ENCODE peak calls at places on chromosome 22, in seven cellular contexts. Y is neuronal stem cell; H is activated T-helper 9 cell treated with anti-CD3 and anti-CD28 coated beads, Interleukin-2, amount 50 U/mL, for 16 hours; I is GM23248; K is T-helper 2 cell treated with Interferon-gamma antibody and Interleukin-4, amounts not matched to agents 5 μg/mL and 100 μg/mL, for 36 hours; Z is choroid plexus epithelial cell; B is neural progenitor cell. T is an unnamed sample.

GRCh38 chr22:35369996-35370395 is 10.9 kb upstream of the HMOX1 start:
- DNase-seq in Y (no peak), H (no peak), I (no peak), K (no peak), Z (no peak), B (no peak), T (no peak)

GRCh38 chr22:39718206-39718605 is 147.7 kb downstream of the CACNA1I start:
- DNase-seq in Y (no peak), H (no peak), I (no peak), K (no peak), Z (no peak), B (no peak), T (no peak)

GRCh38 chr22:37925767-37926166 is 19.7 kb downstream of the MICALL1 start:
- DNase-seq in Y (no peak), H (no peak), I (no peak), K (no peak), Z (no peak), B (no peak), T (no peak)

GRCh38 chr22:44096736-44097135 is 72.6 kb downstream of the PARVB start:
- DNase-seq in Y (no peak), H (no peak), I (no peak), K (no peak), Z (no peak), B (no peak), T (no peak)

GRCh38 chr22:31022516-31022915 is 53.5 kb downstream of the TUG1 start:
- DNase-seq in Y (no peak), H (no peak), I (no peak), K (no peak), Z (no peak), B (no peak), T (no peak)

GRCh38 chr22:47209547-47210023 is 447.1 kb downstream of the TBC1D22A start:
- DNase-seq in Y (no peak), H (no peak), I (no peak), K (no peak), Z (no peak), B (no peak), T (no peak)

GRCh38 chr22:17098379-17098819 is 13.6 kb downstream of the IL17RA start:
- DNase-seq in Y (no peak), H (no peak), I (no peak), K (peak; percentile 41), Z (no peak), B (no peak), T (no peak)

GRCh38 chr22:38347181-38347943 is 30.1 kb upstream of the CSNK1E start:
- DNase-seq in Y (no peak), H (no peak), I (no peak), K (no peak), Z (no peak), B (no peak), T (no peak)

GRCh38 chr22:22060200-22061084 is 77.9 kb upstream of the TOP3B start:
- DNase-seq in Y (peak; percentile 61), H (peak; percentile 25), I (peak; percentile 43), K (peak; percentile 43), Z (peak; percentile 53), B (peak; percentile 82), T (no peak)

GRCh38 chr22:28894320-28894719 is 10.9 kb downstream of the ZNRF3 start:
- DNase-seq in Y (no peak), H (no peak), I (no peak), K (no peak), Z (no peak), B (no peak), T (no peak)

GRCh38 chr22:24416095-24416494 is 11.3 kb upstream of the ADORA2A start:
- DNase-seq in Y (no peak), H (no peak), I (no peak), K (no peak), Z (no peak), B (no peak), T (no peak)

GRCh38 chr22:26066534-26066933 is 102.7 kb upstream of the SEZ6L start:
- DNase-seq in Y (peak; percentile 88), H (no peak), I (no peak), K (no peak), Z (no peak), B (peak; percentile 97), T (no peak)

GRCh38 chr22:23772315-23773246 is at the start of gene MMP11:
- DNase-seq in Y (no peak), H (peak; percentile 49), I (peak; percentile 70), K (peak; percentile 25), Z (no peak), B (peak; percentile 88), T (peak; percentile 49)

GRCh38 chr22:43734370-43735005 is 77.6 kb downstream of the EFCAB6 start:
- DNase-seq in Y (no peak), H (no peak), I (no peak), K (no peak), Z (no peak), B (no peak), T (no peak)

GRCh38 chr22:44102856-44103255 is 77.9 kb upstream of the PARVG start:
- DNase-seq in Y (no peak), H (no peak), I (no peak), K (no peak), Z (no peak), B (no peak), T (no peak)

GRCh38 chr22:45455212-45455611 is 41.7 kb downstream of the RIBC2 start:
- DNase-seq in Y (no peak), H (no peak), I (peak; percentile 57), K (no peak), Z (no peak), B (no peak), T (no peak)

GRCh38 chr22:24503137-24503850 is 8.2 kb downstream of the UPB1 start:
- DNase-seq in Y (no peak), H (peak; percentile 33), I (peak; percentile 85), K (peak; percentile 39), Z (peak; percentile 80), B (peak; percentile 66), T (peak; percentile 68)

GRCh38 chr22:21745948-21746347 is 10.4 kb upstream of the YPEL1 start:
- DNase-seq in Y (no peak), H (no peak), I (no peak), K (no peak), Z (no peak), B (no peak), T (no peak)

GRCh38 chr22:46537946-46538815 is 761 bp upstream of the CELSR1 start:
- DNase-seq in Y (peak; percentile 41), H (no peak), I (peak; percentile 61), K (no peak), Z (peak; percentile 52), B (peak; percentile 79), T (no peak)

GRCh38 chr22:44057411-44057987 is 33.4 kb downstream of the PARVB start:
- DNase-seq in Y (no peak), H (no peak), I (peak; percentile 16), K (no peak), Z (peak; percentile 14), B (no peak), T (no peak)

GRCh38 chr22:37802310-37803194 is 5.2 kb upstream of the GCAT start:
- DNase-seq in Y (peak; percentile 73), H (no peak), I (peak; percentile 62), K (peak; percentile 17), Z (peak; percentile 60), B (peak; percentile 90), T (peak; percentile 53)

GRCh38 chr22:39205344-39206021 is 39.3 kb downstream of the PDGFB start:
- DNase-seq in Y (no peak), H (no peak), I (peak; percentile 81), K (peak; percentile 17), Z (peak; percentile 62), B (no peak), T (no peak)

GRCh38 chr22:45460288-45461109 is 42.2 kb upstream of the FBLN1 start:
- DNase-seq in Y (no peak), H (no peak), I (peak; percentile 32), K (no peak), Z (peak; percentile 67), B (no peak), T (no peak)

GRCh38 chr22:38299001-38299651 is 18.1 kb downstream of the CSNK1E start:
- DNase-seq in Y (no peak), H (no peak), I (no peak), K (no peak), Z (no peak), B (no peak), T (no peak)

GRCh38 chr22:29700206-29700948 is 19.4 kb upstream of the CABP7 start:
- DNase-seq in Y (no peak), H (no peak), I (peak; percentile 28), K (no peak), Z (no peak), B (no peak), T (no peak)

GRCh38 chr22:20268350-20269012 is 363 bp upstream of the RTN4R start:
- DNase-seq in Y (peak; percentile 72), H (peak; percentile 32), I (peak; percentile 76), K (peak; percentile 49), Z (peak; percentile 31), B (peak; percentile 93), T (peak; percentile 1)

GRCh38 chr22:44683237-44683636 is 18.8 kb upstream of the PRR5 start:
- DNase-seq in Y (no peak), H (no peak), I (no peak), K (peak; percentile 77), Z (no peak), B (no peak), T (no peak)

GRCh38 chr22:29801153-29801552 is 34.0 kb downstream of the UQCR10 start:
- DNase-seq in Y (peak; percentile 8), H (no peak), I (no peak), K (no peak), Z (no peak), B (peak; percentile 38), T (no peak)

GRCh38 chr22:45544588-45545170 is 42.0 kb downstream of the FBLN1 start:
- DNase-seq in Y (no peak), H (no peak), I (peak; percentile 47), K (no peak), Z (peak; percentile 70), B (no peak), T (no peak)